ENCODE peak calls at places on chromosomes 12 and 14, in five cellular contexts. N is Daoy, V is GM20000, A is HTR-8/SVneo, Y is memory B cell. Z is an unnamed sample.

GRCh38 chr12:67649165-67650126 is 901 bp downstream of the DYRK2 start:
- DNase-seq in N (peak; percentile 36), A (no peak), Y (peak; percentile 20), V (peak; percentile 79), Z (peak; percentile 41)

GRCh38 chr12:124752437-124753229 is 111.0 kb downstream of the SCARB1 start:
- DNase-seq in Y (no peak), N (no peak), V (no peak), A (no peak), Z (no peak)

GRCh38 chr12:6635375-6635855 is 344 bp downstream of the LPAR5 start:
- DNase-seq in A (no peak), V (peak; percentile 69), N (no peak), Y (peak; percentile 44), Z (no peak)

GRCh38 chr14:86022031-86022629 is 492.2 kb downstream of the FLRT2 start:
- DNase-seq in N (no peak), A (no peak), V (no peak), Y (no peak), Z (no peak)

GRCh38 chr14:90722590-90722989 is 93.6 kb downstream of the TTC7B start:
- DNase-seq in Y (no peak), V (no peak), N (no peak), A (no peak), Z (no peak)

GRCh38 chr12:132427177-132427725 is 62.7 kb upstream of the FBRSL1 start:
- DNase-seq in A (no peak), N (peak; percentile 34), V (no peak), Y (no peak), Z (no peak)

GRCh38 chr12:116276433-116277216 is 868 bp downstream of the MED13L start:
- DNase-seq in V (peak; percentile 71), N (peak; percentile 73), A (peak; percentile 36), Y (peak; percentile 62), Z (peak; percentile 69)

GRCh38 chr14:56490379-56490778 is 89.2 kb upstream of the TMEM260 start:
- DNase-seq in Y (peak; percentile 26), A (peak; percentile 53), N (no peak), V (peak; percentile 25), Z (no peak)

GRCh38 chr14:64968651-64969050 is 3.5 kb downstream of the RAB15 start:
- DNase-seq in N (peak; percentile 45), A (no peak), V (no peak), Y (no peak), Z (peak; percentile 49)